ENCODE peak calls at places on chromosome 3, in five cellular contexts. X, H, I, L and G are unnamed samples. For H3K4me1, the result is how much of the 10 kb centered on the place peaks cover.

GRCh38 chr3:177340243-177340830 is 143.1 kb upstream of the TBL1XR1 start:
- DNase-seq in L (no peak), H (no peak), X (no peak), I (no peak), G (no peak)

GRCh38 chr3:131503328-131503650 is 518 bp upstream of the MRPL3 start:
- DNase-seq in H (no peak), L (no peak), I (no peak), X (no peak), G (no peak)

GRCh38 chr3:46713898-46714552 is 3.6 kb downstream of the PRSS50 start:
- DNase-seq in L (peak), H (no peak), X (no peak), I (no peak), G (peak)

GRCh38 chr3:32392530-32393302 is 1.1 kb downstream of the CMTM7 start:
- DNase-seq in X (peak), H (no peak), L (peak), I (peak), G (peak)

GRCh38 chr3:123781138-123781537 is 103.0 kb downstream of the MYLK start:
- DNase-seq in X (no peak), H (no peak), I (no peak), L (no peak), G (no peak)

GRCh38 chr3:98846101-98846500 is 55.4 kb downstream of the DCBLD2 start:
- DNase-seq in I (no peak), H (no peak), X (no peak), L (no peak), G (no peak)

GRCh38 chr3:189937302-189938255 is 183.1 kb downstream of the P3H2 start:
- DNase-seq in H (no peak), I (peak), X (no peak), L (peak), G (no peak)

GRCh38 chr3:23202203-23202920 is 765 bp upstream of the UBE2E2 start:
- DNase-seq in L (peak), H (no peak), X (no peak), I (peak), G (peak)

GRCh38 chr3:197216169-197216860 is 82.1 kb downstream of the DLG1 start:
- DNase-seq in L (no peak), X (no peak), H (no peak), I (peak), G (no peak)

GRCh38 chr3:160739079-160739478 is 17.0 kb upstream of the PPM1L start:
- DNase-seq in H (no peak), L (no peak), I (no peak), X (peak), G (no peak)

GRCh38 chr3:169034401-169034800 is 629.1 kb downstream of the MECOM start:
- DNase-seq in I (no peak), H (no peak), X (no peak), L (no peak), G (no peak)

GRCh38 chr3:9881440-9881839 is 1.4 kb upstream of the CIDEC start:
- DNase-seq in H (no peak), L (no peak), I (no peak), X (no peak), G (no peak)

GRCh38 chr3:193984378-193984777 is 151.6 kb upstream of the HES1 start:
- DNase-seq in I (no peak), H (no peak), X (peak), L (no peak), G (no peak)

GRCh38 chr3:158330820-158331219 is 220.9 kb downstream of the RSRC1 start:
- DNase-seq in I (no peak), L (no peak), H (no peak), X (no peak), G (no peak)

GRCh38 chr3:182909318-182910040 is 70.9 kb downstream of the DCUN1D1 start:
- DNase-seq in I (peak), X (no peak), L (no peak), H (no peak), G (no peak)

GRCh38 chr3:32817561-32818430 is at the start of gene TRIM71:
- DNase-seq in L (no peak), X (no peak), I (peak), H (no peak), G (peak)

GRCh38 chr3:136839556-136839931 is 20.6 kb downstream of the SLC35G2 start:
- DNase-seq in I (no peak), L (no peak), X (no peak), H (no peak), G (no peak)

GRCh38 chr3:182083112-182083511 is 371.4 kb downstream of the SOX2 start:
- DNase-seq in X (no peak), I (peak), L (no peak), H (no peak), G (no peak)

GRCh38 chr3:116951610-116952009 is 242.0 kb downstream of the TUSC7 start:
- DNase-seq in I (no peak), X (no peak), L (no peak), H (no peak), G (no peak)

GRCh38 chr3:119219069-119219468 is 21.6 kb downstream of the B4GALT4 start:
- DNase-seq in I (no peak), X (no peak), H (no peak), L (no peak), G (no peak)

GRCh38 chr3:42012378-42012934 is 50.6 kb upstream of the ULK4 start:
- DNase-seq in L (no peak), H (no peak), I (no peak), X (no peak), G (no peak)

GRCh38 chr3:77186728-77187127 is 146.8 kb downstream of the ROBO2 start:
- DNase-seq in I (no peak), L (no peak), X (no peak), H (no peak), G (no peak)

GRCh38 chr3:99712291-99712954 is 74.0 kb downstream of the COL8A1 start:
- DNase-seq in H (no peak), I (no peak), X (no peak), L (no peak), G (no peak)

GRCh38 chr3:10816863-10817253 is 830 bp downstream of the SLC6A11 start:
- DNase-seq in L (no peak), X (no peak), I (no peak), H (no peak), G (no peak)

GRCh38 chr3:185744997-185745843 is 79.6 kb downstream of the IGF2BP2 start:
- DNase-seq in X (no peak), H (no peak), L (no peak), I (peak), G (no peak)

GRCh38 chr3:45778761-45779201 is 17.6 kb downstream of the SLC6A20 start:
- DNase-seq in H (no peak), I (no peak), X (no peak), L (peak), G (no peak)

GRCh38 chr3:134314588-134315285 is 59.5 kb downstream of the AMOTL2 start:
- DNase-seq in I (no peak), H (no peak), L (no peak), X (peak), G (no peak)

GRCh38 chr3:134312072-134312872 is 61.6 kb upstream of the RYK start:
- DNase-seq in I (no peak), L (peak), H (peak), X (no peak), G (peak)

GRCh38 chr3:134311693-134312071 is 61.0 kb upstream of the RYK start:
- DNase-seq in H (no peak), X (no peak), I (no peak), L (no peak), G (no peak)

GRCh38 chr3:134313839-134314587 is 60.2 kb downstream of the AMOTL2 start:
- DNase-seq in L (no peak), H (no peak), I (no peak), X (no peak), G (no peak)

GRCh38 chr3:134312873-134313838 is 61.1 kb downstream of the AMOTL2 start:
- DNase-seq in I (peak), H (peak), L (peak), X (peak), G (peak)
- H3K4me1 ChIP-seq in I (half or more), H (under half), L (half or more), X (under half), G (half or more)

DNA sequence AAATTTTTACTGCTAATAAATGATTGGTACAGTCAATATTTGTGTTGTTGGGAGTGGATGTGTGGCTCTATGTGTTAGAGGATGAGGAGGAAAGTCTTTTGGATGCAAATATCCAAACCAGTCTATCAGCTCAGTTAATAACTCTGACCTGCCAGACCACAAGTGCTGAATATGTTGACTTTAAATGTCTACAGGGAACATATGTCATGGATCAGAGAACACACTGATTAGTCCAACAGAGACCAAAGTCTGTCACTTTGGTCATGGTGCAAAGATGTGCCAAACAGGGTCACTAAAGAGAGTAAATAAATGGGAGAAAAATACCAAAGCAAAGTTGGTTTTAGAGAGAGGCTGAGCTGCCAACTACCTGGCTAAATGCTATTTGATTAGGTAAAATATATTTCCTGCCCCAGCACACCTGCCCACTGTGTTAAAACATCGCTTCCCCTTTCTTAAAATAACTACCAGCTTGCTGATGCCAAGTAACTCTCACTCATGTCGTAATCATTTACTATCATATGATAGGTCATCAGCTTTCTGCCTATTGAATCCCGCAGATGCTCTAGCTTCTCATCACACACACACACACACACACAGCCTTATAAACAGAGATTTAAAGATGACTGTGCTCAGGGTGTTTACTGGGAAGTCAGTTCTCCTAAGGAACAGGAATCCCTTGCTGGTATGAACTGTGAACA is 173.3 kb downstream of the PDZRN3 start:
- DNase-seq in X (no peak), L (peak), H (no peak), I (no peak), G (no peak)
- H3K4me3 ChIP-seq in X (no peak), L (no peak), H (no peak), I (no peak), G (no peak)

GRCh38 chr3:143514874-143515273 is 333.4 kb downstream of the SLC9A9 start:
- DNase-seq in I (no peak), H (no peak), X (no peak), L (no peak), G (no peak)

GRCh38 chr3:143507735-143508580 is 340.3 kb downstream of the SLC9A9 start:
- DNase-seq in L (no peak), I (peak), H (no peak), X (no peak), G (no peak)

GRCh38 chr3:143511174-143511879 is 336.9 kb downstream of the SLC9A9 start:
- DNase-seq in X (no peak), H (no peak), I (no peak), L (no peak), G (no peak)

DNA sequence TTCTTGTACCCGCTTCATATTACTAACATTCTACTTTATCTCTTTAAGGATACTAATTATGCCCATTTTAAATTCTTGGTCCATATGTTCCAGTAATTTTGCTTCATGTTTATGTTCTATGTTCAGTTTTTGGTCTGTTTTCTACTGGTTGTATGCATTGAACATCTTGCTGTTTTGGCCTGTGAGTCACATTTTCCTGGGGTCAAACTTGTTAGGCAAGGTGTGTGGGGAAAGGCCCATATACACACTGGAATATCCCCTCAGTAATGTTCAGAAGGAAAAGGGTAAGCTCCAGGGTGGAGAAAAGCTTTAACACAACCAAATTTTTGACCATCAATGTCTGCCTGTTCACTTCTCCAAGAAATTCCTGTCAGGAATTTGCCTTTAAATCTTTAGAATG is 337.7 kb downstream of the SLC9A9 start:
- DNase-seq in L (no peak), X (no peak), I (no peak), H (no peak), G (no peak)
- H3K4me1 ChIP-seq in L (under half), X (under half), I (under half), H (under half), G (under half)

GRCh38 chr3:11826628-11827265 is 19.9 kb downstream of the TAMM41 start:
- DNase-seq in L (no peak), H (no peak), I (no peak), X (no peak), G (no peak)
- H3K4me3 ChIP-seq in L (no peak), H (no peak), I (no peak), X (no peak), G (no peak)

GRCh38 chr3:71316378-71316777 is 267.1 kb downstream of the FOXP1 start:
- DNase-seq in X (no peak), L (no peak), I (no peak), H (no peak), G (peak)
- H3K4me1 ChIP-seq in X (under half), L (half or more), I (under half), H (under half), G (under half)

GRCh38 chr3:30760040-30760439 is 134.4 kb downstream of the GADL1 start:
- DNase-seq in H (no peak), X (no peak), I (no peak), L (no peak), G (no peak)
- H3K4me3 ChIP-seq in H (no peak), X (no peak), I (no peak), L (no peak), G (no peak)